ENCODE peak calls at places on chromosomes 7 and 10, in nine cellular contexts. P is HepG2, Y is colonic mucosa, W is small intestine, K is right lobe of liver, U is NT2/D1, A is mucosa of descending colon, M is right atrium auricular region, T is AG04450. N is an unnamed sample. For H3K9me3, the result is how much of the 10 kb centered on the place peaks cover.

GRCh38 chr7:64879800-64880199 is 23.3 kb upstream of the ZNF273 start:
- DNase-seq in W (no peak), U (no peak), P (no peak), A (no peak), M (peak), T (no peak), Y (peak), K (no peak), N (no peak)

GRCh38 chr10:100341953-100342626 is 4.9 kb upstream of the SCD start:
- DNase-seq in P (peak), M (no peak), A (peak), Y (peak), K (peak), W (peak), U (no peak), T (no peak), N (peak)

GRCh38 chr7:102990642-102991041 is 77.8 kb downstream of the LRRC17 start:
- DNase-seq in T (no peak), P (no peak), K (no peak), Y (no peak), W (no peak), U (no peak), M (no peak), A (no peak), N (no peak)

GRCh38 chr10:14093735-14094484 is 236.8 kb downstream of the FRMD4A start:
- DNase-seq in T (peak), K (no peak), M (no peak), A (no peak), Y (no peak), W (no peak), U (peak), P (no peak), N (no peak)

GRCh38 chr7:99618726-99619125 is 2.0 kb downstream of the ZSCAN25 start:
- DNase-seq in M (no peak), U (no peak), T (no peak), Y (no peak), K (no peak), A (no peak), P (no peak), W (no peak), N (no peak)

GRCh38 chr7:159094030-159094740 is 50.5 kb downstream of the VIPR2 start:
- DNase-seq in A (no peak), U (no peak), W (no peak), Y (no peak), T (no peak), M (peak), P (no peak), K (no peak), N (no peak)

GRCh38 chr10:21744223-21744622 is 210.2 kb downstream of the MLLT10 start:
- DNase-seq in T (no peak), M (no peak), K (no peak), Y (no peak), P (no peak), U (no peak), A (no peak), W (no peak), N (no peak)

GRCh38 chr10:95637911-95638310 is 18.6 kb downstream of the ALDH18A1 start:
- DNase-seq in M (no peak), Y (no peak), T (no peak), A (no peak), W (no peak), U (no peak), P (no peak), K (no peak), N (no peak)

GRCh38 chr7:76272142-76272541 is 30.3 kb upstream of the HSPB1 start:
- DNase-seq in K (no peak), Y (no peak), W (no peak), U (no peak), M (no peak), P (no peak), T (no peak), A (no peak), N (no peak)

GRCh38 chr10:110989016-110989415 is 69.6 kb downstream of the SHOC2 start:
- DNase-seq in T (no peak), Y (no peak), K (no peak), W (no peak), P (no peak), A (no peak), M (no peak), U (no peak), N (no peak)

GRCh38 chr10:27158421-27158820 is 3.3 kb downstream of the MASTL start:
- DNase-seq in M (no peak), A (no peak), Y (no peak), T (no peak), P (peak), W (no peak), U (no peak), K (no peak), N (no peak)

GRCh38 chr10:46526682-46527038 is 29.8 kb downstream of the GPRIN2 start:
- DNase-seq in U (no peak), W (no peak), Y (no peak), A (peak), M (no peak), T (no peak), K (peak), P (no peak), N (no peak)

GRCh38 chr10:15136960-15137359 is 31.5 kb downstream of the NMT2 start:
- DNase-seq in U (no peak), P (peak), T (peak), K (no peak), A (no peak), M (no peak), W (no peak), Y (no peak), N (no peak)

GRCh38 chr7:55774327-55775050 is 88.1 kb downstream of the SEPTIN14 start:
- DNase-seq in U (no peak), M (no peak), P (no peak), W (no peak), K (no peak), Y (no peak), A (no peak), T (no peak), N (no peak)

GRCh38 chr10:62093863-62094291 is 174.8 kb downstream of the RTKN2 start:
- DNase-seq in W (no peak), P (peak), T (peak), Y (peak), U (no peak), A (no peak), M (no peak), K (no peak), N (no peak)

GRCh38 chr7:48943279-48943990 is 19.1 kb downstream of the CDC14C start:
- DNase-seq in A (no peak), K (no peak), M (no peak), P (no peak), Y (no peak), T (no peak), W (no peak), U (no peak), N (no peak)

GRCh38 chr7:104772405-104772821 is 241.6 kb upstream of the KMT2E start:
- DNase-seq in K (no peak), Y (no peak), T (no peak), P (no peak), A (no peak), U (peak), W (no peak), M (no peak), N (no peak)

GRCh38 chr10:20492447-20492846 is 404.7 kb downstream of the NEBL start:
- DNase-seq in A (no peak), P (no peak), W (no peak), T (no peak), K (no peak), Y (no peak), U (no peak), M (no peak), N (no peak)

GRCh38 chr7:26853788-26854393 is 10.5 kb downstream of the SKAP2 start:
- DNase-seq in U (no peak), M (no peak), W (peak), A (no peak), K (no peak), P (peak), T (no peak), Y (no peak), N (no peak)

GRCh38 chr10:73997479-73997805 is 474 bp upstream of the VCL start:
- DNase-seq in K (no peak), W (peak), U (no peak), P (no peak), A (no peak), Y (no peak), T (no peak), M (peak), N (no peak)

GRCh38 chr7:24365606-24366005 is 81.6 kb downstream of the NPY start:
- DNase-seq in U (no peak), A (no peak), W (no peak), Y (no peak), M (no peak), P (no peak), K (no peak), T (no peak), N (no peak)

GRCh38 chr7:4830176-4830575 is 31.7 kb downstream of the PAPOLB start:
- DNase-seq in W (peak), A (peak), M (peak), Y (peak), T (peak), P (peak), K (no peak), U (peak), N (peak)

GRCh38 chr10:24570658-24571426 is 152.8 kb downstream of the ARHGAP21 start:
- DNase-seq in A (no peak), W (no peak), K (no peak), T (no peak), U (no peak), Y (no peak), M (no peak), P (no peak), N (no peak)

GRCh38 chr7:26321440-26321839 is 29.8 kb downstream of the SNX10 start:
- DNase-seq in Y (no peak), P (no peak), W (no peak), T (no peak), K (no peak), A (no peak), U (no peak), M (no peak), N (no peak)

GRCh38 chr7:151346180-151346769 is 4.7 kb downstream of the NUB1 start:
- DNase-seq in P (no peak), M (no peak), W (peak), T (no peak), U (no peak), A (no peak), K (no peak), Y (peak), N (no peak)

GRCh38 chr7:24401628-24402593 is 117.9 kb downstream of the NPY start:
- DNase-seq in M (no peak), W (peak), Y (no peak), P (peak), U (no peak), T (no peak), K (no peak), A (no peak), N (no peak)

GRCh38 chr7:19557726-19558470 is 150.9 kb downstream of the POLR1F start:
- DNase-seq in U (no peak), P (no peak), Y (no peak), T (no peak), W (no peak), M (no peak), A (no peak), K (no peak), N (no peak)

GRCh38 chr10:88651131-88651541 is 13.1 kb upstream of the LIPF start:
- DNase-seq in P (no peak), Y (no peak), A (no peak), M (no peak), U (no peak), T (peak), K (no peak), W (no peak), N (no peak)

GRCh38 chr10:108709927-108710722 is 1213.2 kb downstream of the XPNPEP1 start:
- DNase-seq in P (no peak), A (no peak), K (no peak), W (no peak), T (no peak), M (no peak), U (no peak), Y (no peak), N (no peak)

GRCh38 chr7:42932861-42933591 is 850 bp downstream of the MRPL32 start:
- DNase-seq in P (no peak), Y (peak), A (peak), K (no peak), U (no peak), W (no peak), T (no peak), M (no peak), N (no peak)

GRCh38 chr7:139915864-139916716 is 87.0 kb downstream of the TBXAS1 start:
- DNase-seq in A (peak), W (peak), T (peak), U (no peak), M (peak), K (no peak), Y (peak), P (no peak), N (peak)

GRCh38 chr10:16987976-16988610 is 141.5 kb downstream of the CUBN start:
- DNase-seq in Y (no peak), W (no peak), K (no peak), M (no peak), A (no peak), P (peak), T (no peak), U (no peak), N (no peak)

GRCh38 chr7:129574487-129574886 is 37.0 kb upstream of the NRF1 start:
- DNase-seq in P (no peak), K (no peak), A (no peak), Y (no peak), M (no peak), U (no peak), T (peak), W (peak), N (no peak)

GRCh38 chr7:12258074-12258473 is 47.0 kb downstream of the TMEM106B start:
- DNase-seq in T (no peak), P (no peak), M (no peak), K (no peak), W (peak), Y (no peak), U (no peak), A (no peak), N (no peak)

GRCh38 chr10:47447740-47448139 is 36.2 kb downstream of the ANXA8 start:
- DNase-seq in K (no peak), T (no peak), W (no peak), P (no peak), A (no peak), Y (no peak), U (no peak), M (no peak), N (no peak)

GRCh38 chr10:42475168-42476098 is 162.9 kb downstream of the ZNF33B start:
- DNase-seq in U (no peak), K (no peak), P (peak), A (no peak), W (no peak), M (no peak), T (no peak), Y (no peak), N (no peak)
- H3K9me3 ChIP-seq in U (under half), K (under half), P (under half), A (under half), W (under half), M (under half), T (under half), Y (under half), N (under half)

DNA sequence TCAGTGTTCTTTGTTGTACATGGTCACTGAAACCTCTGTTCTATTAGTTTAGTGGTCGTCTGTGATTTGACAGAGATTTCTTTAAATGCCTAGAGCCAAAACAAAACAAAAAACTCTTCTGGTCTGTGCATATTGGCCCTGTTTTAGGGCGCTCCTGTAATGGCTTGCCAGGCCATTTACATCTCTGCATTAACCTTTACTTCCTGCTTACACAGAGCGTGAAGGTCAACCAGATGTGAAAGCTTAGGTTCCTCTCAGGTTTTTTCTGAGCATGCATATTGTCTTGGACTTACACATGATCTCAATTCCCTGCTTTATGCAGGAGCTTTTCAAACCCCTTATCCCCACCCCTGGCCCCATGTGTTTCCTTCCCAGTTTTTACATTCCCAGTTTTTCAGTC is 9.6 kb downstream of the ZNF37A start:
- DNase-seq in U (no peak), A (no peak), T (no peak), M (no peak), W (no peak), P (no peak), K (no peak), Y (no peak), N (no peak)
- H3K9me3 ChIP-seq in U (under half), A (half or more), T (under half), M (under half), W (under half), P (under half), K (under half), Y (under half), N (under half)

GRCh38 chr7:158067931-158068482 is 519.6 kb downstream of the PTPRN2 start:
- DNase-seq in A (no peak), P (no peak), U (no peak), K (no peak), W (no peak), T (no peak), M (no peak), Y (no peak), N (no peak)

GRCh38 chr7:158072889-158073730 is 514.5 kb downstream of the PTPRN2 start:
- DNase-seq in K (no peak), U (no peak), Y (no peak), W (no peak), T (no peak), P (no peak), A (no peak), M (no peak), N (no peak)

GRCh38 chr7:158067219-158067930 is 520.2 kb downstream of the PTPRN2 start:
- DNase-seq in W (no peak), T (no peak), K (no peak), M (no peak), Y (no peak), A (no peak), P (no peak), U (no peak), N (no peak)

GRCh38 chr7:158073845-158074840 is 513.5 kb downstream of the PTPRN2 start:
- DNase-seq in M (no peak), T (no peak), W (no peak), K (no peak), A (no peak), Y (no peak), P (no peak), U (no peak), N (peak)

GRCh38 chr7:158070222-158070920 is 517.3 kb downstream of the PTPRN2 start:
- DNase-seq in W (no peak), P (no peak), T (no peak), Y (no peak), M (no peak), U (no peak), K (no peak), A (no peak), N (no peak)
- H3K9me3 ChIP-seq in W (under half), P (under half), T (half or more), Y (under half), M (under half), U (under half), K (under half), A (under half), N (under half)

DNA sequence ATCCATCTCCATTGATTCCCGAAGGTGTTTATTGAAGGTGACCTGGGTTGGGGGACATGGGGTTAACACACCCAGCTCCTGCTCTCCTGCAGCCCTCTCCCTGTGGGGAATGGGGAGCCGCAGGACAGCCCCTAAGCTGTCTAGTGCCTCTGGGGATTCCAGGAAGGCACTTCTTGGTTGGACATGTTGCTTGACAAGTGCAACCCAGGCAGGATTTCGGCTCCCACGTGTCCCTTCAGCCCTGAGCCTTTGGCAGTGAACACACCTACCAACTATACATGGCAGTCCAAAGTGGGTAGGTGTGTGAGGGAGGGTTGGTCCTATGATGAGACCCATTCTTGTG is 43.9 kb downstream of the DOCK1 start:
- DNase-seq in A (no peak), P (no peak), M (no peak), Y (no peak), T (no peak), W (no peak), K (no peak), U (no peak), N (no peak)
- H3K9me3 ChIP-seq in A (under half), P (under half), M (under half), Y (under half), T (under half), W (under half), K (under half), U (under half), N (under half)